ENCODE peak calls at places on chromosomes 3 and 15, in four cellular contexts. One of them, this sample, is unnamed.

GRCh38 chr3:189978753-189979152 is 141.9 kb downstream of the P3H2 start:
- DNase-seq in cardiac muscle cell: no peak
- DNase-seq in CD4-positive, CD25-positive, alpha-beta regulatory T cell: no peak
- DNase-seq in left lung: no peak
- DNase-seq in this sample: no peak

GRCh38 chr3:152222327-152222726 is 46.4 kb upstream of the MBNL1 start:
- DNase-seq in CD4-positive, CD25-positive, alpha-beta regulatory T cell: peak; percentile 88
- DNase-seq in cardiac muscle cell: no peak
- DNase-seq in left lung: no peak
- DNase-seq in this sample: peak; percentile 80

GRCh38 chr3:104359546-104359945 is 1007.2 kb upstream of the ALCAM start:
- DNase-seq in CD4-positive, CD25-positive, alpha-beta regulatory T cell: no peak
- DNase-seq in left lung: no peak
- DNase-seq in cardiac muscle cell: peak; percentile 21
- DNase-seq in this sample: peak; percentile 95

GRCh38 chr3:186082150-186082549 is 26.7 kb downstream of the ETV5 start:
- DNase-seq in cardiac muscle cell: no peak
- DNase-seq in CD4-positive, CD25-positive, alpha-beta regulatory T cell: no peak
- DNase-seq in left lung: no peak
- DNase-seq in this sample: no peak

GRCh38 chr3:128322030-128323022 is 144.4 kb downstream of the DNAJB8 start:
- DNase-seq in left lung: no peak
- DNase-seq in CD4-positive, CD25-positive, alpha-beta regulatory T cell: peak; percentile 66
- DNase-seq in cardiac muscle cell: peak; percentile 60
- DNase-seq in this sample: peak; percentile 50

GRCh38 chr3:176971613-176972174 is 225.6 kb downstream of the TBL1XR1 start:
- DNase-seq in left lung: no peak
- DNase-seq in cardiac muscle cell: no peak
- DNase-seq in CD4-positive, CD25-positive, alpha-beta regulatory T cell: peak; percentile 5
- DNase-seq in this sample: no peak

GRCh38 chr15:40104296-40104864 is 4.3 kb downstream of the BMF start:
- DNase-seq in left lung: no peak
- DNase-seq in cardiac muscle cell: no peak
- DNase-seq in CD4-positive, CD25-positive, alpha-beta regulatory T cell: no peak
- DNase-seq in this sample: no peak

GRCh38 chr3:60266444-60266843 is 984.8 kb downstream of the FHIT start:
- DNase-seq in CD4-positive, CD25-positive, alpha-beta regulatory T cell: no peak
- DNase-seq in cardiac muscle cell: no peak
- DNase-seq in left lung: no peak
- DNase-seq in this sample: no peak

GRCh38 chr3:152719264-152719663 is 115.7 kb upstream of the P2RY1 start:
- DNase-seq in CD4-positive, CD25-positive, alpha-beta regulatory T cell: no peak
- DNase-seq in cardiac muscle cell: no peak
- DNase-seq in left lung: no peak
- DNase-seq in this sample: no peak

GRCh38 chr3:125403789-125404188 is 28.7 kb upstream of the ZNF148 start:
- DNase-seq in cardiac muscle cell: no peak
- DNase-seq in left lung: no peak
- DNase-seq in CD4-positive, CD25-positive, alpha-beta regulatory T cell: no peak
- DNase-seq in this sample: peak; percentile 72

GRCh38 chr3:107675233-107675900 is 152.6 kb downstream of the BBX start:
- DNase-seq in left lung: no peak
- DNase-seq in cardiac muscle cell: no peak
- DNase-seq in CD4-positive, CD25-positive, alpha-beta regulatory T cell: no peak
- DNase-seq in this sample: no peak

GRCh38 chr15:62472616-62473299 is 307.7 kb upstream of the C2CD4B start:
- DNase-seq in left lung: no peak
- DNase-seq in CD4-positive, CD25-positive, alpha-beta regulatory T cell: no peak
- DNase-seq in cardiac muscle cell: peak; percentile 71
- DNase-seq in this sample: no peak

GRCh38 chr15:61996056-61996635 is 64.1 kb downstream of the VPS13C start:
- DNase-seq in CD4-positive, CD25-positive, alpha-beta regulatory T cell: no peak
- DNase-seq in cardiac muscle cell: no peak
- DNase-seq in left lung: no peak
- DNase-seq in this sample: no peak

GRCh38 chr3:62368705-62369475 is 4.5 kb downstream of the FEZF2 start:
- DNase-seq in left lung: no peak
- DNase-seq in CD4-positive, CD25-positive, alpha-beta regulatory T cell: no peak
- DNase-seq in cardiac muscle cell: peak; percentile 31
- DNase-seq in this sample: no peak
- H3K9me3 ChIP-seq in left lung: no peaks in the 10 kb centered on the region
- H3K9me3 ChIP-seq in CD4-positive, CD25-positive, alpha-beta regulatory T cell: no peaks in the 10 kb centered on the region
- H3K9me3 ChIP-seq in cardiac muscle cell: no peaks in the 10 kb centered on the region
- H3K9me3 ChIP-seq in this sample: peaks cover 4% of the 10 kb centered on the region

GRCh38 chr3:63824309-63824708 is 5.2 kb downstream of the C3orf49 start:
- DNase-seq in left lung: no peak
- DNase-seq in cardiac muscle cell: no peak
- DNase-seq in CD4-positive, CD25-positive, alpha-beta regulatory T cell: no peak
- DNase-seq in this sample: peak; percentile 21
- H3K4me3 ChIP-seq in left lung: no peak overlapping the region
- H3K4me3 ChIP-seq in cardiac muscle cell: no peak overlapping the region
- H3K4me3 ChIP-seq in CD4-positive, CD25-positive, alpha-beta regulatory T cell: no peak overlapping the region
- H3K4me3 ChIP-seq in this sample: no peak overlapping the region

GRCh38 chr3:123842711-123843110 is 41.4 kb downstream of the MYLK start:
- DNase-seq in CD4-positive, CD25-positive, alpha-beta regulatory T cell: no peak
- DNase-seq in cardiac muscle cell: no peak
- DNase-seq in left lung: no peak
- DNase-seq in this sample: no peak
- H3K9me3 ChIP-seq in CD4-positive, CD25-positive, alpha-beta regulatory T cell: peaks cover 5% of the 10 kb centered on the region
- H3K9me3 ChIP-seq in cardiac muscle cell: peaks cover 2% of the 10 kb centered on the region
- H3K9me3 ChIP-seq in left lung: peaks cover 57% of the 10 kb centered on the region
- H3K9me3 ChIP-seq in this sample: peaks cover 67% of the 10 kb centered on the region

GRCh38 chr15:58773024-58773423 is 1.9 kb downstream of the MINDY2 start:
- DNase-seq in CD4-positive, CD25-positive, alpha-beta regulatory T cell: no peak
- DNase-seq in left lung: no peak
- DNase-seq in cardiac muscle cell: no peak
- DNase-seq in this sample: no peak

GRCh38 chr15:58777107-58777506 is 6.0 kb downstream of the MINDY2 start:
- DNase-seq in cardiac muscle cell: no peak
- DNase-seq in left lung: no peak
- DNase-seq in CD4-positive, CD25-positive, alpha-beta regulatory T cell: no peak
- DNase-seq in this sample: no peak

GRCh38 chr15:58779554-58779953 is 8.5 kb downstream of the MINDY2 start:
- DNase-seq in left lung: no peak
- DNase-seq in CD4-positive, CD25-positive, alpha-beta regulatory T cell: no peak
- DNase-seq in cardiac muscle cell: no peak
- DNase-seq in this sample: no peak

GRCh38 chr15:58771621-58772235 is 626 bp downstream of the MINDY2 start:
- DNase-seq in cardiac muscle cell: no peak
- DNase-seq in left lung: peak; percentile 62
- DNase-seq in CD4-positive, CD25-positive, alpha-beta regulatory T cell: peak; percentile 32
- DNase-seq in this sample: peak; percentile 60

GRCh38 chr15:58775402-58775801 is 4.3 kb downstream of the MINDY2 start:
- DNase-seq in left lung: no peak
- DNase-seq in CD4-positive, CD25-positive, alpha-beta regulatory T cell: no peak
- DNase-seq in cardiac muscle cell: no peak
- DNase-seq in this sample: no peak
- H3K4me3 ChIP-seq in left lung: no peak overlapping the region
- H3K4me3 ChIP-seq in CD4-positive, CD25-positive, alpha-beta regulatory T cell: peak overlapping the region; percentile 59
- H3K4me3 ChIP-seq in cardiac muscle cell: no peak overlapping the region
- H3K4me3 ChIP-seq in this sample: no peak overlapping the region

GRCh38 chr15:25248583-25249235 is 190.1 kb downstream of the UBE3A start:
- DNase-seq in cardiac muscle cell: no peak
- DNase-seq in CD4-positive, CD25-positive, alpha-beta regulatory T cell: no peak
- DNase-seq in left lung: no peak
- DNase-seq in this sample: no peak

GRCh38 chr15:25249236-25250010 is 189.4 kb downstream of the UBE3A start:
- DNase-seq in left lung: peak; percentile 22
- DNase-seq in cardiac muscle cell: no peak
- DNase-seq in CD4-positive, CD25-positive, alpha-beta regulatory T cell: no peak
- DNase-seq in this sample: no peak

GRCh38 chr15:25246641-25247417 is 192.0 kb downstream of the UBE3A start:
- DNase-seq in CD4-positive, CD25-positive, alpha-beta regulatory T cell: no peak
- DNase-seq in cardiac muscle cell: no peak
- DNase-seq in left lung: no peak
- DNase-seq in this sample: no peak

GRCh38 chr15:25245801-25246622 is 192.8 kb downstream of the UBE3A start:
- DNase-seq in cardiac muscle cell: no peak
- DNase-seq in left lung: no peak
- DNase-seq in CD4-positive, CD25-positive, alpha-beta regulatory T cell: no peak
- DNase-seq in this sample: no peak

GRCh38 chr15:25247418-25248030 is 191.3 kb downstream of the UBE3A start:
- DNase-seq in CD4-positive, CD25-positive, alpha-beta regulatory T cell: no peak
- DNase-seq in left lung: no peak
- DNase-seq in cardiac muscle cell: no peak
- DNase-seq in this sample: no peak
- H3K9me3 ChIP-seq in CD4-positive, CD25-positive, alpha-beta regulatory T cell: peaks cover 56% of the 10 kb centered on the region
- H3K9me3 ChIP-seq in left lung: peaks cover 94% of the 10 kb centered on the region
- H3K9me3 ChIP-seq in cardiac muscle cell: no peaks in the 10 kb centered on the region
- H3K9me3 ChIP-seq in this sample: no peaks in the 10 kb centered on the region

DNA sequence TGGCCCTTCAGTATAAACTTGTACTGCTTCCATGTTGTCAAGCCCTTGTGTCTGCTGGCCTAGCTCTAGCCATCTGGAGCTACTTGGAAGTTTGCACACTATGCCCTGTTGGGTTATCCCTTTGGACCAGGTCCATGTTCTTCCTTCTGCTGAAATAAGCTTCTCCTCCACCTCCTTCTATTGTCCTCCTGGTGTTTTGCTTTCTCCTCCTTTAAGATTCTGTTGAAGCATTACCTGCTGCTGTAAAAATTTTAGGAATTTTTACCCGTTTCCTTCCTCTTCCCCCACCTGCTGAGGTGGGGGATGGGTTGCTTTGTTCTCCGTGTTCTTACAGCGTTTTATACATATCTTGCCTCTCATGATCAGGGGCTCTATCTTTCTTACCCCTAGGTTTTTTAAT is 51.7 kb downstream of the SH3GL3 start:
- DNase-seq in CD4-positive, CD25-positive, alpha-beta regulatory T cell: no peak
- DNase-seq in cardiac muscle cell: no peak
- DNase-seq in left lung: no peak
- DNase-seq in this sample: no peak
- H3K4me3 ChIP-seq in CD4-positive, CD25-positive, alpha-beta regulatory T cell: no peak overlapping the region
- H3K4me3 ChIP-seq in cardiac muscle cell: no peak overlapping the region
- H3K4me3 ChIP-seq in left lung: no peak overlapping the region
- H3K4me3 ChIP-seq in this sample: no peak overlapping the region

DNA sequence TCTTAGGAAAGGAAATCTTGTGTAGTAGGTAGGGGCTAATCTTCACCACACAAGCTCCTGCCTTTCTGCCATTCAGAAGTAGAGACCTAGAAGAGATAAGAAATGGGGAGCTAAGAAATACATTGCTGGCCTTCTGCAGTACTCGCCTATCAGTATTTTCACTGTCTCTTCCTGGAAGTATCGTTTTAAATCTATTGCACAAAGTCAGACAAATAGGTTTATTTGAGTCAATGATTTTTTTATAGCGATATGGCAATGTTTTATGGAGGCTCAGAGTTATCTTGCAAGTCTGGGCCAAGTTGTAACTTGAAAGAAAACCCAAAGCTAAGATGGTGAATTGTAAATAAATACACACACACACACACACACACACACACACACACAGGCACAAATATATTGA is 103.8 kb downstream of the PTPRG start:
- DNase-seq in cardiac muscle cell: no peak
- DNase-seq in CD4-positive, CD25-positive, alpha-beta regulatory T cell: no peak
- DNase-seq in left lung: no peak
- DNase-seq in this sample: no peak
- H3K9me3 ChIP-seq in cardiac muscle cell: no peaks in the 10 kb centered on the region
- H3K9me3 ChIP-seq in CD4-positive, CD25-positive, alpha-beta regulatory T cell: no peaks in the 10 kb centered on the region
- H3K9me3 ChIP-seq in left lung: no peaks in the 10 kb centered on the region
- H3K9me3 ChIP-seq in this sample: no peaks in the 10 kb centered on the region

GRCh38 chr15:79430901-79431635 is 1.1 kb upstream of the MINAR1 start:
- DNase-seq in cardiac muscle cell: peak; percentile 30
- DNase-seq in left lung: no peak
- DNase-seq in CD4-positive, CD25-positive, alpha-beta regulatory T cell: no peak
- DNase-seq in this sample: no peak

GRCh38 chr15:79433610-79434009 is 1.5 kb downstream of the MINAR1 start:
- DNase-seq in left lung: no peak
- DNase-seq in cardiac muscle cell: no peak
- DNase-seq in CD4-positive, CD25-positive, alpha-beta regulatory T cell: no peak
- DNase-seq in this sample: no peak

GRCh38 chr15:79434361-79434760 is 2.2 kb downstream of the MINAR1 start:
- DNase-seq in CD4-positive, CD25-positive, alpha-beta regulatory T cell: no peak
- DNase-seq in left lung: no peak
- DNase-seq in cardiac muscle cell: no peak
- DNase-seq in this sample: no peak

GRCh38 chr15:79431636-79432344 is at the start of gene MINAR1:
- DNase-seq in CD4-positive, CD25-positive, alpha-beta regulatory T cell: no peak
- DNase-seq in cardiac muscle cell: peak; percentile 79
- DNase-seq in left lung: no peak
- DNase-seq in this sample: peak; percentile 74

GRCh38 chr15:79432345-79433311 is 492 bp downstream of the MINAR1 start:
- DNase-seq in left lung: no peak
- DNase-seq in CD4-positive, CD25-positive, alpha-beta regulatory T cell: peak; percentile 5
- DNase-seq in cardiac muscle cell: no peak
- DNase-seq in this sample: no peak
- H3K4me3 ChIP-seq in left lung: peak overlapping the region; percentile 24
- H3K4me3 ChIP-seq in CD4-positive, CD25-positive, alpha-beta regulatory T cell: no peak overlapping the region
- H3K4me3 ChIP-seq in cardiac muscle cell: peak overlapping the region; percentile 53
- H3K4me3 ChIP-seq in this sample: peak overlapping the region; percentile 80

DNA sequence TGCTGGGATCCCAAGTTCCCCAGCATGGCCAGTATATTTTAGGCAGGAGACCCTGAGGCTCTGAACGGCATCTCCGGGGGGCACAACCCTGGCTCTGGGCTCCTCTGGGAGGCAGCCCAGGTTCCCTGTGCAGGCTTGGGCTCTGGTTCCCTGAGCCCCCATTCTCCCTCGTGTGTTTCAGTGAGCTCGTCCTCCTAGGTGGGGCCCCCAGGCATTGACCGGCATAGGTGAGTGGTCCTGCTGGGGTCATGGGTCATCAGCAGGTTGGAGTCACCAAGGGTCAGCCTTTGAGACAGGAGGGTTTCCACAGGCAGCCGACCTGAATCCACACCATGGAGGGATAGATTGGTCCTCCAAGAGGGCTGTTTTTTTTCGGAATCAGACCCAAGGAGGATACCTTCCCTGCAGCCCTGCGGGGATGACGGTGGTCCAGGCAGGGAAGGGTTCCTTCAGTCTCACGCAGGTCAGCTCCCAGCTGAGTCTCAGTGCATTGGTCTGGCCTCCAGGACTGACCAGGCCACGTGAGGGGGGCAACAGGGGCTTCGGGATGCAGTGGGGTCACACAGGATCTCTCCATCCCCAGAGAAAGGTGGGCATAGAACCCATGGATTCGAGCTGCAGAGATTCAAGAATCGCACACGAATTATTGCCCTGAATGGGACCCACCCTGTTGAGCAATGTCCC is 226.0 kb downstream of the SNRPN start:
- DNase-seq in CD4-positive, CD25-positive, alpha-beta regulatory T cell: no peak
- DNase-seq in cardiac muscle cell: no peak
- DNase-seq in left lung: no peak
- DNase-seq in this sample: no peak
- H3K9me3 ChIP-seq in CD4-positive, CD25-positive, alpha-beta regulatory T cell: peaks cover 66% of the 10 kb centered on the region
- H3K9me3 ChIP-seq in cardiac muscle cell: no peaks in the 10 kb centered on the region
- H3K9me3 ChIP-seq in left lung: peaks cover 100% of the 10 kb centered on the region
- H3K9me3 ChIP-seq in this sample: peaks cover 8% of the 10 kb centered on the region

GRCh38 chr3:100609305-100609704 is at the start of gene ADGRG7:
- DNase-seq in left lung: no peak
- DNase-seq in CD4-positive, CD25-positive, alpha-beta regulatory T cell: peak; percentile 44
- DNase-seq in cardiac muscle cell: no peak
- DNase-seq in this sample: no peak
- H3K4me3 ChIP-seq in left lung: no peak within 1 kb of the TSS
- H3K4me3 ChIP-seq in CD4-positive, CD25-positive, alpha-beta regulatory T cell: no peak within 1 kb of the TSS
- H3K4me3 ChIP-seq in cardiac muscle cell: no peak within 1 kb of the TSS
- H3K4me3 ChIP-seq in this sample: no peak within 1 kb of the TSS